ENCODE peak calls at places on chromosome 6, in five cellular contexts. D is T-helper 1 cell; T is activated naive CD4-positive, alpha-beta T cell treated with anti-CD3 and anti-CD28 coated beads, Interleukin-2, amount 10 ng/mL, durations not matched to agents 7 days and 5 days; L is iris pigment epithelial cell; X is retina. N is an unnamed sample.

GRCh38 chr6:33144373-33144772 is 47.9 kb downstream of the COL11A2 start:
- DNase-seq in D (no peak), T (no peak), L (peak), X (no peak), N (no peak)

GRCh38 chr6:131160254-131160758 is 25.0 kb downstream of the AKAP7 start:
- DNase-seq in D (no peak), T (no peak), L (no peak), X (no peak), N (no peak)

GRCh38 chr6:27494987-27495385 is 22.1 kb upstream of the ZNF184 start:
- DNase-seq in D (no peak), T (no peak), L (no peak), X (peak), N (no peak)

GRCh38 chr6:15752820-15753219 is 90.0 kb upstream of the DTNBP1 start:
- DNase-seq in D (no peak), T (no peak), L (no peak), X (no peak), N (no peak)

GRCh38 chr6:21997414-21998037 is 299.3 kb downstream of the PRL start:
- DNase-seq in D (no peak), T (no peak), L (peak), X (peak), N (no peak)

GRCh38 chr6:56570434-56571359 is 72.0 kb downstream of the DST start:
- DNase-seq in D (no peak), T (no peak), L (peak), X (peak), N (no peak)

GRCh38 chr6:13554929-13555333 is 19.5 kb upstream of the SIRT5 start:
- DNase-seq in D (no peak), T (no peak), L (no peak), X (peak), N (no peak)

GRCh38 chr6:15504040-15504491 is 158.8 kb downstream of the DTNBP1 start:
- DNase-seq in D (no peak), T (no peak), L (no peak), X (no peak), N (no peak)

GRCh38 chr6:44739163-44739562 is 351.7 kb downstream of the CDC5L start:
- DNase-seq in D (no peak), T (no peak), L (no peak), X (no peak), N (no peak)

GRCh38 chr6:88220493-88220892 is 54.3 kb upstream of the CNR1 start:
- DNase-seq in D (no peak), T (no peak), L (peak), X (no peak), N (no peak)

GRCh38 chr6:69220293-69220847 is 576.4 kb downstream of the LMBRD1 start:
- DNase-seq in D (no peak), T (no peak), L (no peak), X (no peak), N (no peak)

GRCh38 chr6:14510038-14510437 is 392.5 kb downstream of the CD83 start:
- DNase-seq in D (no peak), T (no peak), L (no peak), X (no peak), N (no peak)

GRCh38 chr6:85537055-85537494 is 56.6 kb downstream of the SNX14 start:
- DNase-seq in D (no peak), T (no peak), L (peak), X (no peak), N (no peak)

GRCh38 chr6:158708239-158708638 is 58.4 kb downstream of the SYTL3 start:
- DNase-seq in D (no peak), T (no peak), L (peak), X (no peak), N (no peak)